ENCODE peak calls at places on chromosome 22, in ten cellular contexts. K is CD8-positive, alpha-beta T cell; S is A172; J is WTC11; P is cardiac muscle cell; B is RPMI8226; D is MG63; Z is GM13977; T is spleen; W is stimulated activated CD4-positive, alpha-beta T cell treated with anti-CD3 and anti-CD28 coated beads, Interleukin-15, amount 100 ng/mL, for 1 hour. E is an unnamed sample.

GRCh38 chr22:48896766-48897637 is 930.7 kb downstream of the BRD1 start:
- DNase-seq in K (peak; percentile 43), S (peak; percentile 11), J (no peak), P (no peak), B (no peak), D (peak; percentile 17), Z (no peak), T (peak; percentile 73), W (no peak), E (peak; percentile 40)

GRCh38 chr22:38230108-38230825 is 28.5 kb downstream of the MAFF start:
- DNase-seq in K (no peak), S (peak; percentile 58), J (peak; percentile 41), P (peak; percentile 51), B (no peak), D (no peak), Z (peak; percentile 71), T (no peak), W (no peak), E (no peak)

GRCh38 chr22:21980547-21980946 is 2.0 kb downstream of the TOP3B start:
- DNase-seq in K (no peak), S (no peak), J (no peak), P (no peak), B (no peak), D (no peak), Z (no peak), T (peak; percentile 36), W (no peak), E (no peak)

GRCh38 chr22:35685731-35686130 is 31.9 kb upstream of the APOL5 start:
- DNase-seq in K (no peak), S (no peak), J (no peak), P (no peak), B (no peak), D (no peak), Z (no peak), T (no peak), W (no peak), E (no peak)

GRCh38 chr22:28815729-28816128 is 15.4 kb upstream of the XBP1 start:
- DNase-seq in K (no peak), S (no peak), J (no peak), P (no peak), B (no peak), D (no peak), Z (no peak), T (peak; percentile 25), W (no peak), E (no peak)

GRCh38 chr22:48496987-48497650 is 1330.6 kb downstream of the BRD1 start:
- DNase-seq in K (no peak), S (no peak), J (peak; percentile 55), P (no peak), B (no peak), D (no peak), Z (no peak), T (peak; percentile 62), W (no peak), E (peak; percentile 71)

GRCh38 chr22:29152381-29153138 is 53.1 kb upstream of the EMID1 start:
- DNase-seq in K (no peak), S (no peak), J (peak; percentile 44), P (no peak), B (no peak), D (no peak), Z (no peak), T (peak; percentile 75), W (no peak), E (peak; percentile 60)

GRCh38 chr22:38788417-38788816 is 5.5 kb downstream of the DNAL4 start:
- DNase-seq in K (no peak), S (peak; percentile 76), J (no peak), P (peak; percentile 67), B (no peak), D (no peak), Z (no peak), T (no peak), W (no peak), E (no peak)

GRCh38 chr22:31929126-31929928 is 15.0 kb upstream of the YWHAH start:
- DNase-seq in K (no peak), S (no peak), J (no peak), P (no peak), B (no peak), D (no peak), Z (no peak), T (peak; percentile 36), W (no peak), E (no peak)

GRCh38 chr22:25402160-25402500 is 162.3 kb upstream of the GRK3 start:
- DNase-seq in K (no peak), S (no peak), J (no peak), P (no peak), B (no peak), D (no peak), Z (no peak), T (no peak), W (no peak), E (no peak)

GRCh38 chr22:20625270-20625669 is 117.9 kb downstream of the MED15 start:
- DNase-seq in K (no peak), S (no peak), J (no peak), P (no peak), B (no peak), D (no peak), Z (peak; percentile 53), T (no peak), W (no peak), E (no peak)

GRCh38 chr22:30806391-30806861 is 111.8 kb downstream of the OSBP2 start:
- DNase-seq in K (no peak), S (peak; percentile 93), J (peak; percentile 38), P (peak; percentile 54), B (no peak), D (peak; percentile 56), Z (no peak), T (no peak), W (no peak), E (no peak)

GRCh38 chr22:43257549-43257948 is 70.6 kb upstream of the TTLL12 start:
- DNase-seq in K (no peak), S (no peak), J (no peak), P (no peak), B (peak; percentile 90), D (no peak), Z (no peak), T (no peak), W (no peak), E (no peak)

GRCh38 chr22:21076907-21077625 is 31.3 kb downstream of the LRRC74B start:
- DNase-seq in K (no peak), S (no peak), J (no peak), P (no peak), B (no peak), D (no peak), Z (no peak), T (no peak), W (no peak), E (peak; percentile 36)

GRCh38 chr22:25564320-25564978 is at the start of gene GRK3:
- DNase-seq in K (peak; percentile 71), S (peak; percentile 49), J (peak; percentile 70), P (peak; percentile 77), B (peak; percentile 42), D (peak; percentile 49), Z (peak; percentile 79), T (peak; percentile 93), W (peak; percentile 48), E (peak; percentile 84)

GRCh38 chr22:21865041-21865440 is 2.4 kb downstream of the MAPK1 start:
- DNase-seq in K (no peak), S (peak; percentile 58), J (no peak), P (peak; percentile 20), B (no peak), D (peak; percentile 64), Z (no peak), T (no peak), W (no peak), E (no peak)

GRCh38 chr22:48951836-48952235 is 875.8 kb downstream of the BRD1 start:
- DNase-seq in K (peak; percentile 32), S (no peak), J (no peak), P (no peak), B (no peak), D (no peak), Z (no peak), T (peak; percentile 53), W (no peak), E (peak; percentile 21)

GRCh38 chr22:19448076-19448607 is 631 bp upstream of the C22orf39 start:
- DNase-seq in K (no peak), S (peak; percentile 41), J (no peak), P (peak; percentile 67), B (no peak), D (peak; percentile 60), Z (peak; percentile 80), T (no peak), W (no peak), E (peak; percentile 64)

GRCh38 chr22:42768385-42769035 is 47.8 kb upstream of the A4GALT start:
- DNase-seq in K (no peak), S (no peak), J (no peak), P (no peak), B (no peak), D (no peak), Z (no peak), T (no peak), W (no peak), E (no peak)

GRCh38 chr22:23446796-23447350 is 133.2 kb downstream of the IGLL1 start:
- DNase-seq in K (no peak), S (no peak), J (no peak), P (no peak), B (no peak), D (no peak), Z (no peak), T (no peak), W (no peak), E (no peak)

GRCh38 chr22:34966980-34967379 is 99.0 kb upstream of the ISX start:
- DNase-seq in K (no peak), S (peak; percentile 1), J (no peak), P (no peak), B (no peak), D (peak; percentile 30), Z (no peak), T (no peak), W (no peak), E (no peak)

GRCh38 chr22:40463017-40463631 is 92.7 kb downstream of the SGSM3 start:
- DNase-seq in K (peak; percentile 69), S (no peak), J (no peak), P (no peak), B (no peak), D (no peak), Z (peak; percentile 44), T (peak; percentile 84), W (peak; percentile 7), E (no peak)

E was measured in ecto neural progenitor cell.